ENCODE peak calls at places on chromosome 4, in four cellular contexts. One of them, this sample, is unnamed.

GRCh38 chr4:107987916-107988762 is 1.6 kb upstream of the HADH start:
- DNase-seq in heart right ventricle: no peak
- DNase-seq in spleen: no peak
- DNase-seq in HCT116: no peak
- DNase-seq in this sample: no peak

GRCh38 chr4:15738877-15739276 is 36.0 kb downstream of the BST1 start:
- DNase-seq in HCT116: no peak
- DNase-seq in spleen: no peak
- DNase-seq in heart right ventricle: no peak
- DNase-seq in this sample: no peak

GRCh38 chr4:81622028-81622427 is 150.3 kb upstream of the RASGEF1B start:
- DNase-seq in HCT116: no peak
- DNase-seq in spleen: no peak
- DNase-seq in heart right ventricle: no peak
- DNase-seq in this sample: no peak

GRCh38 chr4:54902261-54902660 is 223.1 kb downstream of the KDR start:
- DNase-seq in heart right ventricle: no peak
- DNase-seq in spleen: no peak
- DNase-seq in HCT116: no peak
- DNase-seq in this sample: no peak

GRCh38 chr4:101346312-101346561 is 1.1 kb downstream of the PPP3CA start:
- DNase-seq in HCT116: no peak
- DNase-seq in spleen: no peak
- DNase-seq in heart right ventricle: peak
- DNase-seq in this sample: peak

GRCh38 chr4:168693750-168694470 is 197.1 kb downstream of the PALLD start:
- DNase-seq in heart right ventricle: no peak
- DNase-seq in spleen: no peak
- DNase-seq in HCT116: no peak
- DNase-seq in this sample: no peak

GRCh38 chr4:145531791-145532190 is 50.1 kb downstream of the SMAD1 start:
- DNase-seq in HCT116: no peak
- DNase-seq in heart right ventricle: no peak
- DNase-seq in spleen: no peak
- DNase-seq in this sample: no peak

GRCh38 chr4:90245837-90246236 is 118.6 kb downstream of the CCSER1 start:
- DNase-seq in spleen: no peak
- DNase-seq in HCT116: no peak
- DNase-seq in heart right ventricle: no peak
- DNase-seq in this sample: no peak

GRCh38 chr4:138458751-138459150 is 216.6 kb upstream of the SLC7A11 start:
- DNase-seq in HCT116: no peak
- DNase-seq in spleen: no peak
- DNase-seq in heart right ventricle: no peak
- DNase-seq in this sample: no peak

GRCh38 chr4:125826801-125827200 is 512.0 kb downstream of the FAT4 start:
- DNase-seq in heart right ventricle: no peak
- DNase-seq in HCT116: no peak
- DNase-seq in spleen: no peak
- DNase-seq in this sample: no peak

GRCh38 chr4:8029689-8030088 is 90.0 kb upstream of the AFAP1 start:
- DNase-seq in HCT116: no peak
- DNase-seq in heart right ventricle: no peak
- DNase-seq in spleen: no peak
- DNase-seq in this sample: no peak

GRCh38 chr4:79650794-79651431 is 242.9 kb upstream of the GK2 start:
- DNase-seq in heart right ventricle: no peak
- DNase-seq in spleen: no peak
- DNase-seq in HCT116: no peak
- DNase-seq in this sample: no peak

GRCh38 chr4:176044589-176044951 is 21.1 kb upstream of the WDR17 start:
- DNase-seq in heart right ventricle: no peak
- DNase-seq in spleen: no peak
- DNase-seq in HCT116: no peak
- DNase-seq in this sample: no peak

GRCh38 chr4:92305878-92306520 is 2.2 kb downstream of the GRID2 start:
- DNase-seq in spleen: no peak
- DNase-seq in HCT116: no peak
- DNase-seq in heart right ventricle: no peak
- DNase-seq in this sample: no peak

GRCh38 chr4:1535926-1536578 is 129.8 kb upstream of the NKX1-1 start:
- DNase-seq in heart right ventricle: no peak
- DNase-seq in spleen: peak
- DNase-seq in HCT116: no peak
- DNase-seq in this sample: no peak

GRCh38 chr4:146335763-146336412 is 121.5 kb downstream of the REELD1 start:
- DNase-seq in spleen: no peak
- DNase-seq in heart right ventricle: no peak
- DNase-seq in HCT116: no peak
- DNase-seq in this sample: no peak

DNA sequence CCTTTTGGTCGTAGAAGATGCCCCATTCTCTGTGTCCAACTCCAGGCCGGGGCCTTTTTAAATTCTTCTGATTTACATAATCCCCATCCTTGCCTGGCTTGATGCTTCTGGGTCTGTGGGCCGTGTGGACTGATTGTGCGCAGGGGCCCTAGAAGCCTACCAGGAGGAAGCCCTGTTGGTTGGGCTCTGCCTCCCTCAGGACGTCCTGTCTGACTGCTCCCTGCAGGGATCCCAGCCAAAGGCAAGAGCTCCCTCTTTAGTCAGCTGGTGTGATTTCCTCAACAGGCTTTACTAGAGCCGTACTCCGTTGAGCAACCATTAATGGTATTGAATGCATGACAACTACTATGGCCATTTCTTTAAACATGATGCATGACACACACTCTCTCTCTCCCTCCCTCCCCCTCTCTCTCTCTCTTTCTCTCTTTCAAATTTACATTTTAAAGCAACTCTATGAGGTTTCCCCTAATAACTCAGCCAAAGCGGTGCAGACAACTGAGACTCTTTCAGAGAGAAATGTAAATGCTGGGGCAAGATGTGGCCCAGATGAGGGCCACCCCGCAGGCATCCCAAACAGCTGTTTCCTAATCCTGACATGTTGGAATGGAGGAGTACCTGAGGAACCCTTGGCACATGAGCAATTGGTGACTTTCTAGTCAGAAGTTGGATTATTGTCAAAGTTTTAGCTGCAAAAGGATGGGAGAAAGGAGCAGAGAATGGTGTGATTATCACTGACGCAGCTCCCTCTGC is 117.3 kb downstream of the DRD5 start:
- DNase-seq in spleen: no peak
- DNase-seq in heart right ventricle: peak
- DNase-seq in HCT116: peak
- DNase-seq in this sample: no peak
- TF ChIP-seq CTCF in spleen: no peak
- TF ChIP-seq CTCF in heart right ventricle: peak
- TF ChIP-seq CTCF in HCT116: peak
- TF ChIP-seq CTCF in this sample: no peak

GRCh38 chr4:26533685-26534084 is 43.4 kb upstream of the CCKAR start:
- DNase-seq in HCT116: no peak
- DNase-seq in heart right ventricle: no peak
- DNase-seq in spleen: no peak
- DNase-seq in this sample: no peak
- H3K4me3 ChIP-seq in HCT116: no peak
- H3K4me3 ChIP-seq in heart right ventricle: no peak
- H3K4me3 ChIP-seq in spleen: no peak
- H3K4me3 ChIP-seq in this sample: no peak

DNA sequence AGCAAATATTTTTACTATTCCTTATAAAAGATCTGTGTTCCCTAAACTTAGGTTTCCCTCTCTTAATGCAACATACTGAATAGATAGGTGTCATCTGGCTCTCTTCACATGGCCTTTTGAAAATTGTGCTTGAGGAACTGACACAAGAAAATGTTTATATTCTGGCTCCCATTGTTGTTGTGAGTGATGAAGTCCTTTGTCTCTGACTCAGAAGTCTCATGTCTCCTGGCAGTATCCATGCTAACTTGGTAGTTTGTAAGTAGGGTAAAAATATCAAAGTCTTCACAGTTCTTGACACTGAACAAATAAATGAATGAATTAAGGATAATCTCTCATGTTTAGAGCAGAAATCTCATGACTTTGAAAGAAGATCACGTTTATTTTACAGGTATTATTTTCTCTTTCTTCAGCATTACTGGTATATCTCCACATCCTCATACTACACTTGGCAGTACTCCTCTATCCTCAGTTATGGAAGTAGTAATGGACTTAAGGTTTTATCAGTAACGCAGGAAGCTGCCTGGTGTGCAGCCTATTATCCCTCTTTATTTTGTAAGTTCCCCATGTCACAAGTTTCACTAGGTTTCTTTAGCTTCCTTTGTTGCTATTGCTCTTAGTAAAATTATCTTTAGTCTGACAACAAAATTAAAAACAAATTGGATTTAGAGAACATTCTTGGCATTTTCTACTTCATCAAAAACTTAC is 14.2 kb upstream of the PABPC4L start:
- DNase-seq in heart right ventricle: no peak
- DNase-seq in spleen: no peak
- DNase-seq in HCT116: no peak
- DNase-seq in this sample: no peak
- H3K27ac ChIP-seq in heart right ventricle: no peak
- H3K27ac ChIP-seq in spleen: no peak
- H3K27ac ChIP-seq in HCT116: no peak
- H3K27ac ChIP-seq in this sample: no peak

GRCh38 chr4:13627606-13628301 is at the start of gene BOD1L1:
- DNase-seq in heart right ventricle: peak
- DNase-seq in spleen: peak
- DNase-seq in HCT116: peak
- DNase-seq in this sample: peak
- TF ChIP-seq CTCF in heart right ventricle: no peak
- TF ChIP-seq CTCF in spleen: peak
- TF ChIP-seq CTCF in HCT116: no peak
- TF ChIP-seq CTCF in this sample: no peak

GRCh38 chr4:113064244-113064643 is 14.8 kb downstream of the ANK2 start:
- DNase-seq in HCT116: no peak
- DNase-seq in spleen: no peak
- DNase-seq in heart right ventricle: no peak
- DNase-seq in this sample: no peak

GRCh38 chr4:113056318-113056717 is 6.9 kb downstream of the ANK2 start:
- DNase-seq in heart right ventricle: no peak
- DNase-seq in HCT116: no peak
- DNase-seq in spleen: no peak
- DNase-seq in this sample: no peak

GRCh38 chr4:113059783-113060182 is 10.3 kb downstream of the ANK2 start:
- DNase-seq in spleen: no peak
- DNase-seq in heart right ventricle: no peak
- DNase-seq in HCT116: no peak
- DNase-seq in this sample: no peak

GRCh38 chr4:113057891-113058290 is 8.4 kb downstream of the ANK2 start:
- DNase-seq in spleen: no peak
- DNase-seq in heart right ventricle: no peak
- DNase-seq in HCT116: peak
- DNase-seq in this sample: no peak

DNA sequence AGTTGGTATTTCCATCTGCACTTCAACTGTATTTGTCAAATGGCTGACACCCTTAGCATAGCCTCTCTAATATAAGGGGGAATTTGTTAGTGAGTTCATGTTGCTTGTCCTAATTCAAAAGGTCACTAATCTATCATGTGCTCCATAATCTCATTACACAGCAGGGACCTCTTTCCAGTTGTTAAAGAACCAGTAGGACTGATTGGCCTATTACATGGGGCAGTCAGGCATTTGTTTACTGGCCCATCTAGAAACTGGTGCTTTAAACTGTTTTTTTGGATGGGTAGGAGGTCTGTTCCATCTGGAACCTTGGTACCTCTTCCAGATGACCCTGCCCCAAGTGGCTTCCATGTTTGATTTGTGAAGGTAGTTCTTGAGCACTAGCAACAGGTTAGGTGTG is 11.4 kb downstream of the ANK2 start:
- DNase-seq in HCT116: no peak
- DNase-seq in spleen: no peak
- DNase-seq in heart right ventricle: no peak
- DNase-seq in this sample: no peak
- H3K4me3 ChIP-seq in HCT116: no peak
- H3K4me3 ChIP-seq in spleen: no peak
- H3K4me3 ChIP-seq in heart right ventricle: no peak
- H3K4me3 ChIP-seq in this sample: no peak

GRCh38 chr4:41360911-41361830 is 104.4 kb downstream of the UCHL1 start:
- DNase-seq in heart right ventricle: peak
- DNase-seq in HCT116: no peak
- DNase-seq in spleen: peak
- DNase-seq in this sample: no peak

GRCh38 chr4:41358626-41359025 is 101.9 kb downstream of the UCHL1 start:
- DNase-seq in HCT116: no peak
- DNase-seq in heart right ventricle: peak
- DNase-seq in spleen: peak
- DNase-seq in this sample: no peak

GRCh38 chr4:41359069-41359769 is 102.5 kb downstream of the UCHL1 start:
- DNase-seq in spleen: peak
- DNase-seq in heart right ventricle: no peak
- DNase-seq in HCT116: no peak
- DNase-seq in this sample: no peak

GRCh38 chr4:41360214-41360910 is 103.6 kb downstream of the UCHL1 start:
- DNase-seq in HCT116: no peak
- DNase-seq in heart right ventricle: peak
- DNase-seq in spleen: peak
- DNase-seq in this sample: no peak

GRCh38 chr4:41359836-41360213 is 103.1 kb downstream of the UCHL1 start:
- DNase-seq in heart right ventricle: no peak
- DNase-seq in spleen: no peak
- DNase-seq in HCT116: no peak
- DNase-seq in this sample: no peak
- H3K27ac ChIP-seq in heart right ventricle: peak
- H3K27ac ChIP-seq in spleen: peak
- H3K27ac ChIP-seq in HCT116: peak
- H3K27ac ChIP-seq in this sample: no peak

DNA sequence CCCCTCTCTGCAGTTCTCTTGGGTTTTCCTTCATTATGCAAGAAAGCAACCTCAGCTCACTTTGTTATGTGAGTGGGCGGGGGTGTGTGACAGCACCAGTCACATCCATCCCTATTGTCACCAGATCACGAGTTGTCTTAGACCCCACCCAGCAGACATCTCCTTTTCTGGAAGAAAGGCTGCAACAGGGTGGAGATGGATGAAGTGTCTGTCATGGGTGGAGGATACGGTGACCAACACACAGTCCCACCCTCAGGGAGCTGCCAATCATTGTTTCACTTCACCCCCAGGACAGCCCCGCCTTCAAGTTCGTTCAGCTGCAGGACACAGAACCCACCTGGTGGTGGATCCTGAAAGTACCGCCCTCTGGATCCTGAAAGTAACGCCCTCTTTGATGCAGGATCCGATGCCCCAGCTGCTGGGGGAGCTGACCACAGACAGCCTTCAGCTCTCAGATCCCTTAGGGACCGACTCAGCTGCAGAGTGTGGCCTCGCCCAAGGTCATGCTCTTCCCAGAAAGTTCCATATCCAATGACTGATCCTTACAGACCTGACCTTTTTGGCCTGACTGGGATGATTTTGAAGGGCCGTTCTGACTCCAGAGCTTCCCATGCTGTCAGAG is 79.7 kb downstream of the SMIM20 start:
- DNase-seq in HCT116: peak
- DNase-seq in spleen: no peak
- DNase-seq in heart right ventricle: peak
- DNase-seq in this sample: no peak
- TF ChIP-seq CTCF in HCT116: no peak
- TF ChIP-seq CTCF in spleen: peak
- TF ChIP-seq CTCF in heart right ventricle: no peak
- TF ChIP-seq CTCF in this sample: no peak

GRCh38 chr4:139633195-139633594 is 32.4 kb upstream of the MGST2 start:
- DNase-seq in heart right ventricle: peak
- DNase-seq in HCT116: no peak
- DNase-seq in spleen: no peak
- DNase-seq in this sample: no peak
- H3K4me3 ChIP-seq in heart right ventricle: peak
- H3K4me3 ChIP-seq in HCT116: no peak
- H3K4me3 ChIP-seq in spleen: no peak
- H3K4me3 ChIP-seq in this sample: no peak